ENCODE peak calls at places on chromosomes 3 and 15, in ten cellular contexts. A is fibroblast of lung; T is mammary epithelial cell; B is CD8-positive, alpha-beta T cell; V is heart right ventricle; L is tibial nerve; J is neuronal stem cell; K is BE2C; C is right cardiac atrium; M is Peyer's patch. D is an unnamed sample. For H3K4me1, the result is how much of the 10 kb centered on the place peaks cover.

GRCh38 chr3:138174421-138175122 is at the start of gene DBR1:
- DNase-seq in B (peak), V (peak), M (peak), A (peak), L (peak), J (peak), K (peak), T (peak), C (peak), D (peak)

GRCh38 chr15:57797608-57798267 is 91.2 kb downstream of the POLR2M start:
- DNase-seq in L (no peak), T (no peak), B (no peak), J (no peak), V (no peak), A (no peak), K (no peak), M (no peak), C (no peak), D (no peak)

GRCh38 chr15:38688761-38689160 is 124.1 kb upstream of the RASGRP1 start:
- DNase-seq in A (no peak), B (peak), L (no peak), M (peak), J (no peak), T (peak), V (no peak), K (no peak), C (no peak), D (peak)

GRCh38 chr3:129054605-129055104 is 5.9 kb upstream of the GP9 start:
- DNase-seq in T (no peak), J (no peak), K (no peak), L (no peak), M (no peak), A (no peak), C (no peak), B (no peak), V (no peak), D (peak)

GRCh38 chr3:191894406-191894805 is 433.4 kb downstream of the PYDC2 start:
- DNase-seq in J (no peak), B (no peak), M (no peak), C (no peak), K (no peak), A (no peak), T (no peak), L (no peak), V (no peak), D (no peak)

GRCh38 chr3:168693870-168694269 is 598.1 kb upstream of the GOLIM4 start:
- DNase-seq in B (no peak), T (no peak), L (no peak), J (no peak), C (no peak), M (no peak), A (no peak), V (no peak), K (no peak), D (no peak)

GRCh38 chr15:74449643-74450205 is 11.2 kb downstream of the UBL7 start:
- DNase-seq in C (no peak), V (no peak), L (no peak), J (no peak), K (no peak), M (no peak), T (no peak), A (no peak), B (no peak), D (no peak)

GRCh38 chr3:30156586-30157498 is 449.6 kb upstream of the TGFBR2 start:
- DNase-seq in V (no peak), L (no peak), J (no peak), B (no peak), M (no peak), K (no peak), T (peak), A (peak), C (no peak), D (no peak)

GRCh38 chr3:9951962-9952805 is at the start of gene PRRT3:
- DNase-seq in K (peak), M (peak), A (peak), C (peak), L (no peak), J (peak), B (peak), T (peak), V (no peak), D (no peak)

GRCh38 chr15:58064119-58065010 is 1.1 kb downstream of the ALDH1A2 start:
- DNase-seq in J (no peak), V (no peak), M (no peak), B (no peak), T (no peak), L (no peak), K (no peak), C (no peak), A (peak), D (no peak)

GRCh38 chr3:133464573-133464972 is 64.7 kb downstream of the BFSP2 start:
- DNase-seq in B (no peak), J (no peak), V (no peak), A (peak), T (peak), M (no peak), L (no peak), K (no peak), C (no peak), D (no peak)

GRCh38 chr3:8421267-8421666 is 80.4 kb upstream of the LMCD1 start:
- DNase-seq in K (no peak), T (no peak), J (no peak), A (no peak), M (no peak), C (no peak), L (no peak), B (no peak), V (no peak), D (no peak)

GRCh38 chr3:113496924-113497323 is 18.0 kb downstream of the SPICE1 start:
- DNase-seq in J (no peak), T (no peak), M (no peak), B (no peak), L (no peak), V (no peak), C (no peak), K (no peak), A (peak), D (no peak)

GRCh38 chr15:98799461-98799971 is 151.2 kb downstream of the IGF1R start:
- DNase-seq in L (no peak), M (no peak), V (no peak), B (no peak), A (no peak), T (peak), J (no peak), C (no peak), K (peak), D (no peak)

GRCh38 chr3:168162172-168162571 is 66.4 kb upstream of the GOLIM4 start:
- DNase-seq in A (peak), L (no peak), M (no peak), K (no peak), C (no peak), B (no peak), T (peak), J (no peak), V (no peak), D (no peak)

GRCh38 chr3:197950661-197951029 is 655 bp downstream of the RPL35A start:
- DNase-seq in B (no peak), V (no peak), L (no peak), A (no peak), C (no peak), J (no peak), M (no peak), K (no peak), T (no peak), D (no peak)

GRCh38 chr3:50267280-50267913 is 1.6 kb upstream of the SEMA3B start:
- DNase-seq in T (no peak), B (no peak), J (no peak), C (peak), V (peak), L (peak), K (no peak), A (no peak), M (no peak), D (peak)

GRCh38 chr3:188309437-188310269 is 155.7 kb downstream of the LPP start:
- DNase-seq in J (no peak), T (no peak), A (no peak), K (no peak), B (no peak), C (no peak), L (no peak), M (no peak), V (no peak), D (no peak)

GRCh38 chr15:45550436-45550835 is 27.9 kb upstream of the SLC30A4 start:
- DNase-seq in V (no peak), T (peak), L (no peak), C (no peak), J (no peak), K (no peak), A (peak), M (no peak), B (no peak), D (no peak)

GRCh38 chr3:145457825-145458552 is 703.0 kb downstream of the PLOD2 start:
- DNase-seq in J (no peak), T (no peak), M (no peak), K (no peak), V (no peak), B (no peak), C (no peak), L (no peak), A (no peak), D (no peak)

GRCh38 chr3:187799942-187800637 is 54.8 kb upstream of the BCL6 start:
- DNase-seq in A (no peak), L (no peak), K (no peak), T (no peak), C (no peak), V (no peak), M (no peak), B (no peak), J (no peak), D (no peak)

GRCh38 chr3:141410861-141411771 is 42.8 kb downstream of the ZBTB38 start:
- DNase-seq in A (peak), K (no peak), V (no peak), T (peak), L (no peak), M (peak), J (no peak), B (peak), C (no peak), D (no peak)

GRCh38 chr3:131421301-131421700 is 39.7 kb downstream of the NUDT16 start:
- DNase-seq in L (no peak), V (no peak), C (no peak), T (no peak), A (no peak), B (no peak), J (no peak), M (no peak), K (no peak), D (no peak)

GRCh38 chr15:42918047-42918446 is 2.5 kb downstream of the TTBK2 start:
- DNase-seq in M (no peak), A (no peak), B (no peak), C (no peak), V (no peak), J (no peak), T (no peak), L (no peak), K (no peak), D (no peak)

GRCh38 chr15:43800286-43801136 is at the start of gene HYPK:
- DNase-seq in T (peak), V (peak), K (peak), L (peak), M (peak), J (peak), B (peak), A (peak), C (peak), D (peak)

GRCh38 chr3:185409957-185410356 is 47.0 kb downstream of the MAP3K13 start:
- DNase-seq in M (no peak), V (no peak), T (no peak), L (no peak), K (no peak), B (no peak), J (no peak), A (no peak), C (no peak), D (no peak)

GRCh38 chr3:46013316-46014094 is 13.8 kb downstream of the XCR1 start:
- DNase-seq in C (no peak), L (no peak), T (no peak), B (no peak), A (no peak), K (no peak), M (no peak), J (no peak), V (no peak), D (no peak)

GRCh38 chr3:99084156-99084555 is 182.7 kb upstream of the DCBLD2 start:
- DNase-seq in K (no peak), M (no peak), B (no peak), T (peak), V (no peak), J (no peak), C (no peak), A (no peak), L (no peak), D (no peak)

GRCh38 chr3:46913644-46914043 is 36.1 kb downstream of the PTH1R start:
- DNase-seq in L (no peak), J (no peak), A (peak), C (no peak), V (no peak), T (peak), B (no peak), M (no peak), K (peak), D (peak)

GRCh38 chr3:180977498-180977897 is 12.0 kb downstream of the DNAJC19 start:
- DNase-seq in M (no peak), K (no peak), L (no peak), T (no peak), C (no peak), A (no peak), J (no peak), B (no peak), V (no peak), D (no peak)

GRCh38 chr3:10790713-10791112 is 25.3 kb upstream of the SLC6A11 start:
- DNase-seq in T (no peak), M (no peak), C (no peak), L (no peak), A (no peak), V (no peak), K (no peak), J (no peak), B (no peak), D (no peak)

GRCh38 chr3:186790261-186790981 is 7.0 kb downstream of the EIF4A2 start:
- DNase-seq in C (no peak), K (peak), V (no peak), J (no peak), B (no peak), A (peak), T (peak), L (no peak), M (no peak), D (no peak)

GRCh38 chr3:190003730-190004129 is 117.0 kb downstream of the P3H2 start:
- DNase-seq in T (peak), K (no peak), J (no peak), L (no peak), M (no peak), B (no peak), C (no peak), V (no peak), A (peak), D (no peak)

GRCh38 chr3:14410501-14411165 is 8.2 kb downstream of the SLC6A6 start:
- DNase-seq in C (no peak), T (peak), A (peak), V (no peak), J (no peak), M (no peak), B (no peak), K (no peak), L (no peak), D (no peak)

GRCh38 chr3:160135850-160136249 is 89.4 kb upstream of the C3orf80 start:
- DNase-seq in M (no peak), T (no peak), V (no peak), C (no peak), A (no peak), B (no peak), K (no peak), J (no peak), L (no peak), D (no peak)

GRCh38 chr15:32014953-32015352 is 15.4 kb upstream of the CHRNA7 start:
- DNase-seq in K (no peak), L (no peak), T (no peak), C (no peak), J (no peak), B (no peak), A (no peak), M (no peak), V (no peak), D (no peak)

GRCh38 chr15:100109486-100110035 is 232.2 kb downstream of the ADAMTS17 start:
- DNase-seq in C (no peak), J (no peak), A (no peak), V (no peak), M (no peak), B (no peak), L (no peak), T (no peak), K (no peak), D (no peak)

GRCh38 chr15:70566989-70567388 is 196.4 kb downstream of the UACA start:
- DNase-seq in C (no peak), B (no peak), T (no peak), V (no peak), M (no peak), J (no peak), L (no peak), A (no peak), K (no peak), D (no peak)

GRCh38 chr15:79831635-79832034 is 65.2 kb downstream of the MTHFS start:
- DNase-seq in T (no peak), B (no peak), A (no peak), C (no peak), M (no peak), L (no peak), K (no peak), J (no peak), V (no peak), D (peak)
- H3K4me1 ChIP-seq in T (under half), B (under half), A (under half), C (under half), M (under half), L (under half), K (under half), J (under half), V (under half), D (under half)

DNA sequence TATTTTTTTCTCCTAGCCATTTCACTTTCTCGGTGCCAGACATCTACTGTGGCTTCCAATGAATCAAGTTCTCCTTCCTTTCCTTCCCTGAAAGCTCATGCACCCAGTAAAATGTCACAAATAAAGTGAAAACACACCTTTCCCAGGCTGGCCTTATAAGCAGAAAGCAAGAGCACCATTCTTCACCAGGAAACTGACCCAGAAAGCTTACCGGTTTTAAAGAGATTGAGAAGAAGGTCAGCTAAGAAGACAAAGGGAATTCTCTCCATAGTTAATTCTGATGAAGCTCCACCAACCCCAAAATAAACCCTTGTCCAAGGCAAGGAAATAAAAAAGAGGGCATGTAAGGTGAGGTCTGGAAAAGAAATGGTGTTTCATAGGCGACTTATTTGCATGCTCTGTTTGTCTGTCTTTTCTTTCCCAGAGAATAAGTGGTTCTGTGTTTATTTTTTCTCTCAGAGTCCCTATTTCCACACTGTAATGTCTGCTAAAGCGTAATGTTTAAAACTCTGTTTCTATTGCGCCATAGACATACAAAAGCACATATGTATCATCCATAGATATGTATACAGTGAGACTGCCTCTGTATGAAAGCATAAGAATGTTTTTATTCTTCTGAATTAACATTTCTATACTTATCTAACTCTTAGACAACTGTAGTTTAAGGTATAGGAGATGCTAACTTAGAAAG is 2.8 kb downstream of the LSAMP start:
- DNase-seq in L (no peak), M (no peak), K (no peak), V (no peak), C (no peak), B (no peak), T (no peak), A (peak), J (no peak), D (no peak)
- H3K4me3 ChIP-seq in L (no peak), M (no peak), K (no peak), V (no peak), C (no peak), B (no peak), T (no peak), A (no peak), J (no peak), D (no peak)

DNA sequence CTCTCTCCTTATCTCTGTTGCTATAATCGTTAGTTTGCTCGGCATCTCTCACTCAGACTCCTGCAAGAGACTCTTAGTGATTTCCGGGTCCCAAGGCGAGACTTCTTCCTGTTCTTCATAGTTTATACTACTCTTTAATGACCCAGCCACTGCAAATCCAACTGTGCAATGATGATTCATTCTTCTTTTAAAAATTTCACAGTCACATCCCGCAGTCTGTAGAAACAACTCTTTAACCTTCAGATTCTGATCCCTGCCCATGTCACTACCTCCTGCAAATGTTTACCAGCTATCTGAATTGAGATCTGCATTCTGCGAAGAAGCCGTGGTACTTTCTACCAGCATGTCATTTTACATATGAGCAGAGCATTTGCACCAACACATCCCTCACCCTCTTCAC is 2.8 kb upstream of the VGLL3 start:
- DNase-seq in T (no peak), B (no peak), M (no peak), C (no peak), L (no peak), A (peak), J (no peak), K (no peak), V (no peak), D (peak)
- H3K4me1 ChIP-seq in T (under half), B (under half), M (under half), C (under half), L (under half), A (under half), J (under half), K (under half), V (under half), D (under half)

DNA sequence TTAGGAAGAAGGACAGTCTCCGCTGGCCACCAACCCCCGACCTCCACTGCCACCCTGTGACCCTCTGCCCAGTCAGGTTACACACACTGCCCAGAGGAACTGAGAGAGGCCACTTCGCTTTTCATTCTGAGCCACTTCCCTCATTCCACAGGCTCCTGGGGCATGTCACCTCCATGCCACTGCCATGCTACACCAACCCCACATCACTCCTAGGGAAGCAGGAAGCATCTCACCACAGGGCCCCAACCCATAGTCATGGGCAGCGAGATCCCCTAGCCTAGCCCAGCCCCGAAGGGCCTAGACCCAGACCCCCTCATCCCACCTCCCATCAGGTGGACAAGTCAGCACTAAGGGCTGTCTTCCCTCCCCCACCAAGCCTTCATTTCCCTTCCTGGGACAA is 1.4 kb downstream of the PLCB2 start:
- DNase-seq in K (no peak), L (no peak), M (no peak), B (no peak), T (no peak), A (no peak), C (no peak), J (no peak), V (no peak), D (no peak)
- H3K4me3 ChIP-seq in K (no peak), L (peak), M (peak), B (peak), T (no peak), A (no peak), C (no peak), J (no peak), V (peak), D (no peak)

DNA sequence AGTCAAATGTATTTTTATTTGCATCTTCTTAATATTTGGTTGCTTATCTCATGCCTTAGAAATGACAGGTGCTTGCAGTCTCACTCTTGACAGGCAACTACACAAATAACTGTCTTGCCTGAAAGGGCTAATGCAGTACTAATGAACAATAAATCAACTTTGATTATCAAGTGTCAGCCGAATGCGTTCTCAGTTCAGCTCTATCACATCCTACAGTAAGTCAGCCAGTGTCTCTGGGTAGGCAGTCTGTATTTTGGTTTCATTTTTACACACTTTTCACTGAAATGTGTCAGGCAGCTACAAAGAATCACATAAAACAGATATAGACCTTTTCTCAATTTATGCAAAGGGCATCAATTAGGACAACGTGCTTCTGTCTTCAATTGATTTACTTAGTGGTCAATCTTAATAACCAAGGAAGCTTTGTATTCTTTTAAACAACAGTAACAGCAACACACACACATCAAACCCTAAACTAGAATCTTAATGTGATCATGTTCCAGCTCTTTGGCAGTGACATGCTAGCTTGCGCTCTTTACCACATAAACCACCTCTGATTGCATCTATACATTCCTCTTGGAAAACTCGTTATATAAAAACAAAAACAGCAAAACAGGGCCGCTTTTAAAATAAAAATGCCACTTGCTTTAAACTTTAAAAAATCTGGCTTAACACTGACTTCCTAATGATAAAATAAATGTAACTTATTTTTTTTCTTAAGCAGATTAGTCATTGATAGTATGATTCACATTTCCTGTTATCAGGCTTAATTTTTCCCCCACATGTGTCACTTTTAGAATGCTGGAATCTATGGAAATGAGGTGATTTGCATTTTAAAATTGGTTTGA is 520.4 kb downstream of the FOXP1 start:
- DNase-seq in T (peak), A (peak), B (no peak), M (no peak), C (no peak), L (no peak), K (no peak), J (no peak), V (no peak), D (peak)
- H3K4me1 ChIP-seq in T (half or more), A (under half), B (half or more), M (under half), C (under half), L (under half), K (under half), J (under half), V (under half), D (under half)

D was measured in small intestine.